ENCODE peak calls at places on chromosomes 2 and 18, in six cellular contexts. One of them, this sample, is unnamed. For H3K36me3, the result is how much of the 10 kb centered on the place peaks cover.

GRCh38 chr2:18412980-18413793 is 147.3 kb downstream of the RDH14 start:
- DNase-seq in left lung: no peak
- DNase-seq in fibroblast of lung: peak
- DNase-seq in endothelial cell of umbilical vein: peak
- DNase-seq in uterus: no peak
- DNase-seq in spleen: no peak
- DNase-seq in this sample: no peak

GRCh38 chr2:100529900-100530299 is 32.9 kb upstream of the PDCL3 start:
- DNase-seq in endothelial cell of umbilical vein: no peak
- DNase-seq in spleen: no peak
- DNase-seq in left lung: no peak
- DNase-seq in fibroblast of lung: no peak
- DNase-seq in uterus: no peak
- DNase-seq in this sample: no peak

GRCh38 chr2:180416553-180417113 is 409.5 kb upstream of the CWC22 start:
- DNase-seq in uterus: no peak
- DNase-seq in spleen: no peak
- DNase-seq in left lung: no peak
- DNase-seq in fibroblast of lung: no peak
- DNase-seq in endothelial cell of umbilical vein: no peak
- DNase-seq in this sample: no peak

GRCh38 chr2:195672674-195673073 is 15.6 kb downstream of the SLC39A10 start:
- DNase-seq in uterus: no peak
- DNase-seq in left lung: no peak
- DNase-seq in endothelial cell of umbilical vein: no peak
- DNase-seq in spleen: no peak
- DNase-seq in fibroblast of lung: no peak
- DNase-seq in this sample: no peak

GRCh38 chr2:174326880-174327558 is 7.7 kb upstream of the SP9 start:
- DNase-seq in endothelial cell of umbilical vein: no peak
- DNase-seq in fibroblast of lung: no peak
- DNase-seq in spleen: peak
- DNase-seq in uterus: no peak
- DNase-seq in left lung: peak
- DNase-seq in this sample: no peak

GRCh38 chr2:233385489-233386044 is 31.3 kb downstream of the DGKD start:
- DNase-seq in fibroblast of lung: no peak
- DNase-seq in left lung: no peak
- DNase-seq in endothelial cell of umbilical vein: no peak
- DNase-seq in spleen: peak
- DNase-seq in uterus: no peak
- DNase-seq in this sample: no peak

GRCh38 chr2:74548285-74548918 is 5.3 kb downstream of the LOXL3 start:
- DNase-seq in uterus: no peak
- DNase-seq in endothelial cell of umbilical vein: no peak
- DNase-seq in fibroblast of lung: no peak
- DNase-seq in spleen: no peak
- DNase-seq in left lung: no peak
- DNase-seq in this sample: no peak

GRCh38 chr2:63257473-63257872 is 206.8 kb downstream of the OTX1 start:
- DNase-seq in fibroblast of lung: no peak
- DNase-seq in endothelial cell of umbilical vein: no peak
- DNase-seq in uterus: no peak
- DNase-seq in spleen: no peak
- DNase-seq in left lung: no peak
- DNase-seq in this sample: no peak

GRCh38 chr18:49846263-49846662 is 32.9 kb upstream of the ACAA2 start:
- DNase-seq in left lung: no peak
- DNase-seq in spleen: no peak
- DNase-seq in endothelial cell of umbilical vein: no peak
- DNase-seq in uterus: no peak
- DNase-seq in fibroblast of lung: peak
- DNase-seq in this sample: no peak

GRCh38 chr18:11883153-11883552 is 25.0 kb downstream of the MPPE1 start:
- DNase-seq in fibroblast of lung: no peak
- DNase-seq in endothelial cell of umbilical vein: peak
- DNase-seq in uterus: no peak
- DNase-seq in spleen: no peak
- DNase-seq in left lung: no peak
- DNase-seq in this sample: no peak

GRCh38 chr2:205148756-205149155 is 533.5 kb upstream of the NRP2 start:
- DNase-seq in spleen: no peak
- DNase-seq in left lung: no peak
- DNase-seq in endothelial cell of umbilical vein: no peak
- DNase-seq in fibroblast of lung: no peak
- DNase-seq in uterus: no peak
- DNase-seq in this sample: no peak

GRCh38 chr18:26806224-26806623 is 59.3 kb downstream of the AQP4 start:
- DNase-seq in left lung: no peak
- DNase-seq in uterus: no peak
- DNase-seq in spleen: no peak
- DNase-seq in fibroblast of lung: no peak
- DNase-seq in endothelial cell of umbilical vein: no peak
- DNase-seq in this sample: no peak

GRCh38 chr2:2698182-2699116 is 367.4 kb upstream of the MYT1L start:
- DNase-seq in endothelial cell of umbilical vein: no peak
- DNase-seq in fibroblast of lung: no peak
- DNase-seq in uterus: no peak
- DNase-seq in spleen: no peak
- DNase-seq in left lung: no peak
- DNase-seq in this sample: no peak
- TF ChIP-seq CTCF in endothelial cell of umbilical vein: no peak
- TF ChIP-seq CTCF in fibroblast of lung: no peak
- TF ChIP-seq CTCF in uterus: no peak
- TF ChIP-seq CTCF in spleen: no peak
- TF ChIP-seq CTCF in left lung: no peak
- TF ChIP-seq CTCF in this sample: peak

DNA sequence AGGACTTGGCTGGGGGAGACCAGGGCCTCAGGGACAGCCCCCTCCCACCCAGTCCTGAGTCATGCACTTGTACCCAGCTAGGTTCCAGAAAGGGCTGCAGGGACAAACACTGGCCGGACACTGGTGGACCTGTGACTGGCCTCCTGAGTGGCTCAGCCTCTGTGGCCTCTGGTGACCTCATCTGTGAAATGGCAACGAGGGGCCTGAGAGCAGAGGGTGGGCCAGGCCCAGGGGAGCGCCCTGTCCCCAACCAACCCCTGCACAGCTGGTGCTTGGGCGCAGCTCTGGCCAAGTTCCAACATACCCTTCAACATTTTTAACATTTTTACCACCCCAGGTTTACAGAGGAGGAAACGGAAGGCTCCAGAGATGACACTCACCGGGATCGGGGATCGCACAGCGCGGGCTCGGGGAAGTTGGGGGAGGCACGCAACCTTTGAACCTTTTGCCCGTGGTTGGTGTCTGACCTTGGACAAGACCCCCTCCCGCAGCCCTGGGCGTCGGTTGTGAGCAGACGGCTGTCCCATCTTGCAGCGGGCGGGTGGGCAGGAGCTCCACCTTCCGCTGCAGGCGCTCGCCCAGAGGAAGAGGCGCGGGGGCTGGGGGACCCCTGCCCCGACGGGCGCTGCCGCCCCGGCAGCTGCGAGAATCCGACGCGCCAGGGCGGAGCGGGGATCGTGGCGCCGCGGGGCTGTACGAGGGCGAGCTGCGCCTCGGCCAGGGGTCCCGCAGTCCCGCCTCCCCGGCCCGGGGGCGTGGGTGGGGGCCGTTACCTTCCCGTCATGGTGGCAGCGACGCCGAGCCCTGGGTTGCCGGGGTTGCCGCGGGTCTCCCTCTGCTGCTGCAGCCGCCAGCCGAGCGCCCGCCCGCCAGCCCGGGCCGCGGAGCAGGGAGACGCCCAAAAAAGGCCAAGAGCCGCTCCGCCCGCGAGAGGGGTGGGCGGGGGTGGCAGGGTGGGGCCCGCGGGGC is 805 bp downstream of the LIMS2 start:
- DNase-seq in endothelial cell of umbilical vein: no peak
- DNase-seq in fibroblast of lung: no peak
- DNase-seq in spleen: peak
- DNase-seq in left lung: peak
- DNase-seq in uterus: no peak
- DNase-seq in this sample: no peak
- H3K4me3 ChIP-seq in endothelial cell of umbilical vein: peak
- H3K4me3 ChIP-seq in fibroblast of lung: peak
- H3K4me3 ChIP-seq in spleen: peak
- H3K4me3 ChIP-seq in left lung: peak
- H3K4me3 ChIP-seq in uterus: peak
- H3K4me3 ChIP-seq in this sample: peak

DNA sequence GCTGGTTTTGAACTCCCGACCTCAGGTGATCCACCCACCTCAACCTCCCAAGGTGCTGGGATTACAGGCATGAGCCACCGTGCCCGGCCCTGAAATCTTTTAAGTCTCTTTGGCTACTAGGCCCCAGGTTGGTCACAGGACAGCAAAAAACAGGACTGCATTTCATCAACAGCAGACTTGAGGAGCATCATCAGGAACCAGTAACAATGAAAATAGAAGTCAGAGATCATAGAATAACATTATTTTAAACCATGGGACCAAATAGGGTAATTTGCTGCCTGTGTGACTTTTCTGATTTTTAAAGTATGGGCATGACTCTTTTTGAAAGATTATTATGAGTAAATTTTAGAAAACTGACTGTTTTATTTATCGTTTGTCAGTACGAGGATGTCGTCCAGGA is 24.8 kb downstream of the PPP1CB start:
- DNase-seq in left lung: no peak
- DNase-seq in fibroblast of lung: no peak
- DNase-seq in spleen: no peak
- DNase-seq in uterus: no peak
- DNase-seq in endothelial cell of umbilical vein: no peak
- DNase-seq in this sample: no peak
- H3K36me3 ChIP-seq in left lung: under half
- H3K36me3 ChIP-seq in fibroblast of lung: under half
- H3K36me3 ChIP-seq in spleen: under half
- H3K36me3 ChIP-seq in uterus: under half
- H3K36me3 ChIP-seq in endothelial cell of umbilical vein: under half
- H3K36me3 ChIP-seq in this sample: under half

DNA sequence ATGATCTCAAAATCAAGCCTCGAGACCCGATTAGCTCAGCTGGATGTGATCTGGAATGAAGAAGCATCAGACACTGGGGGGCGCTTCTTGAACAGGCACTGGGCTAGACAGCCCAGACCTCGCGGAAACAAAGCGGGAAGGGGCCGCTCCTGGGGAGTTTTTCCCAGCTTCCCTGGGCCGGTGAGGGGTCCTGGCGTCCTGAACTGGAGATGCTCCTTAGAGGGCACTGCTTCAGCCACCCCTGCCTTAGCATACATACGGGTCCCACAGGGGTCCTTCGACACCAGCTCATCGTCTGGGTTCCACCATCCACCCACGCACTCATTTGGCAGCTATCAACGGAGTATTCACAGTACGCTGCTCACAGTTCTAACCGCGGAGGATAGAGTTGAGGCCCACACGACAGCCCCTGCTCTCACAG is 146.7 kb downstream of the TSN start:
- DNase-seq in fibroblast of lung: no peak
- DNase-seq in spleen: no peak
- DNase-seq in left lung: no peak
- DNase-seq in uterus: peak
- DNase-seq in endothelial cell of umbilical vein: peak
- DNase-seq in this sample: no peak
- TF ChIP-seq CTCF in fibroblast of lung: no peak
- TF ChIP-seq CTCF in spleen: no peak
- TF ChIP-seq CTCF in left lung: no peak
- TF ChIP-seq CTCF in uterus: no peak
- TF ChIP-seq CTCF in endothelial cell of umbilical vein: peak
- TF ChIP-seq CTCF in this sample: no peak

This sample was measured in kidney epithelial cell.